ENCODE peak calls at places on chromosomes 4 and X, in nine cellular contexts. One of them, this sample, is unnamed.

GRCh38 chrX:57156397-57157049 is 19.3 kb upstream of the SPIN2A start:
- DNase-seq in naive thymus-derived CD4-positive, alpha-beta T cell: no peak
- DNase-seq in activated CD4-positive, alpha-beta T cell treated with anti-CD3 and anti-CD28 coated beads for 24 hours: no peak
- DNase-seq in NCI-H69: no peak
- DNase-seq in AG09319: no peak
- DNase-seq in heart left ventricle: peak
- DNase-seq in iPS-NIHi11: peak
- DNase-seq in AG10803: peak
- DNase-seq in nephron progenitor cell: peak
- DNase-seq in this sample: no peak

GRCh38 chr4:101322743-101323142 is 24.6 kb downstream of the PPP3CA start:
- DNase-seq in naive thymus-derived CD4-positive, alpha-beta T cell: no peak
- DNase-seq in activated CD4-positive, alpha-beta T cell treated with anti-CD3 and anti-CD28 coated beads for 24 hours: no peak
- DNase-seq in NCI-H69: no peak
- DNase-seq in AG09319: no peak
- DNase-seq in heart left ventricle: no peak
- DNase-seq in iPS-NIHi11: no peak
- DNase-seq in AG10803: no peak
- DNase-seq in nephron progenitor cell: no peak
- DNase-seq in this sample: no peak

GRCh38 chr4:23782778-23783455 is 106.9 kb downstream of the PPARGC1A start:
- DNase-seq in naive thymus-derived CD4-positive, alpha-beta T cell: no peak
- DNase-seq in activated CD4-positive, alpha-beta T cell treated with anti-CD3 and anti-CD28 coated beads for 24 hours: no peak
- DNase-seq in NCI-H69: no peak
- DNase-seq in AG09319: no peak
- DNase-seq in heart left ventricle: no peak
- DNase-seq in iPS-NIHi11: peak
- DNase-seq in AG10803: peak
- DNase-seq in nephron progenitor cell: no peak
- DNase-seq in this sample: no peak

GRCh38 chrX:144732588-144732987 is 514.7 kb upstream of the SPANXN1 start:
- DNase-seq in naive thymus-derived CD4-positive, alpha-beta T cell: no peak
- DNase-seq in activated CD4-positive, alpha-beta T cell treated with anti-CD3 and anti-CD28 coated beads for 24 hours: no peak
- DNase-seq in NCI-H69: no peak
- DNase-seq in AG09319: no peak
- DNase-seq in heart left ventricle: no peak
- DNase-seq in iPS-NIHi11: no peak
- DNase-seq in AG10803: peak
- DNase-seq in nephron progenitor cell: no peak
- DNase-seq in this sample: no peak

GRCh38 chr4:186097386-186097785 is 7.1 kb upstream of the FAM149A start:
- DNase-seq in naive thymus-derived CD4-positive, alpha-beta T cell: no peak
- DNase-seq in activated CD4-positive, alpha-beta T cell treated with anti-CD3 and anti-CD28 coated beads for 24 hours: no peak
- DNase-seq in NCI-H69: no peak
- DNase-seq in AG09319: no peak
- DNase-seq in heart left ventricle: no peak
- DNase-seq in iPS-NIHi11: no peak
- DNase-seq in AG10803: no peak
- DNase-seq in nephron progenitor cell: no peak
- DNase-seq in this sample: no peak

GRCh38 chr4:110615366-110616161 is 7.3 kb downstream of the PITX2 start:
- DNase-seq in naive thymus-derived CD4-positive, alpha-beta T cell: no peak
- DNase-seq in activated CD4-positive, alpha-beta T cell treated with anti-CD3 and anti-CD28 coated beads for 24 hours: no peak
- DNase-seq in NCI-H69: no peak
- DNase-seq in AG09319: no peak
- DNase-seq in heart left ventricle: no peak
- DNase-seq in iPS-NIHi11: peak
- DNase-seq in AG10803: no peak
- DNase-seq in nephron progenitor cell: peak
- DNase-seq in this sample: no peak

GRCh38 chrX:72128881-72129280 is 2.8 kb downstream of the RTL5 start:
- DNase-seq in naive thymus-derived CD4-positive, alpha-beta T cell: no peak
- DNase-seq in activated CD4-positive, alpha-beta T cell treated with anti-CD3 and anti-CD28 coated beads for 24 hours: no peak
- DNase-seq in NCI-H69: peak
- DNase-seq in AG09319: no peak
- DNase-seq in heart left ventricle: no peak
- DNase-seq in iPS-NIHi11: peak
- DNase-seq in AG10803: no peak
- DNase-seq in nephron progenitor cell: no peak
- DNase-seq in this sample: no peak

GRCh38 chr4:2066011-2066551 is 7.0 kb downstream of the NAT8L start:
- DNase-seq in naive thymus-derived CD4-positive, alpha-beta T cell: no peak
- DNase-seq in activated CD4-positive, alpha-beta T cell treated with anti-CD3 and anti-CD28 coated beads for 24 hours: no peak
- DNase-seq in NCI-H69: no peak
- DNase-seq in AG09319: no peak
- DNase-seq in heart left ventricle: peak
- DNase-seq in iPS-NIHi11: no peak
- DNase-seq in AG10803: no peak
- DNase-seq in nephron progenitor cell: no peak
- DNase-seq in this sample: no peak

GRCh38 chr4:156598138-156598681 is 373.4 kb downstream of the PDGFC start:
- DNase-seq in naive thymus-derived CD4-positive, alpha-beta T cell: no peak
- DNase-seq in activated CD4-positive, alpha-beta T cell treated with anti-CD3 and anti-CD28 coated beads for 24 hours: no peak
- DNase-seq in NCI-H69: peak
- DNase-seq in AG09319: no peak
- DNase-seq in heart left ventricle: no peak
- DNase-seq in iPS-NIHi11: peak
- DNase-seq in AG10803: no peak
- DNase-seq in nephron progenitor cell: no peak
- DNase-seq in this sample: no peak

GRCh38 chrX:115894087-115894486 is 276.5 kb upstream of the AGTR2 start:
- DNase-seq in naive thymus-derived CD4-positive, alpha-beta T cell: no peak
- DNase-seq in activated CD4-positive, alpha-beta T cell treated with anti-CD3 and anti-CD28 coated beads for 24 hours: no peak
- DNase-seq in NCI-H69: peak
- DNase-seq in AG09319: no peak
- DNase-seq in heart left ventricle: no peak
- DNase-seq in iPS-NIHi11: no peak
- DNase-seq in AG10803: no peak
- DNase-seq in nephron progenitor cell: no peak
- DNase-seq in this sample: no peak

GRCh38 chr4:128341634-128342033 is 54.0 kb upstream of the PGRMC2 start:
- DNase-seq in naive thymus-derived CD4-positive, alpha-beta T cell: no peak
- DNase-seq in activated CD4-positive, alpha-beta T cell treated with anti-CD3 and anti-CD28 coated beads for 24 hours: no peak
- DNase-seq in NCI-H69: no peak
- DNase-seq in AG09319: no peak
- DNase-seq in heart left ventricle: no peak
- DNase-seq in iPS-NIHi11: no peak
- DNase-seq in AG10803: no peak
- DNase-seq in nephron progenitor cell: no peak
- DNase-seq in this sample: no peak

GRCh38 chr4:161364681-161365080 is 799.1 kb downstream of the FSTL5 start:
- DNase-seq in naive thymus-derived CD4-positive, alpha-beta T cell: no peak
- DNase-seq in activated CD4-positive, alpha-beta T cell treated with anti-CD3 and anti-CD28 coated beads for 24 hours: no peak
- DNase-seq in NCI-H69: no peak
- DNase-seq in AG09319: no peak
- DNase-seq in heart left ventricle: no peak
- DNase-seq in iPS-NIHi11: no peak
- DNase-seq in AG10803: no peak
- DNase-seq in nephron progenitor cell: no peak
- DNase-seq in this sample: no peak

GRCh38 chr4:86106475-86106874 is 253.4 kb downstream of the MAPK10 start:
- DNase-seq in naive thymus-derived CD4-positive, alpha-beta T cell: no peak
- DNase-seq in activated CD4-positive, alpha-beta T cell treated with anti-CD3 and anti-CD28 coated beads for 24 hours: no peak
- DNase-seq in NCI-H69: no peak
- DNase-seq in AG09319: no peak
- DNase-seq in heart left ventricle: no peak
- DNase-seq in iPS-NIHi11: no peak
- DNase-seq in AG10803: no peak
- DNase-seq in nephron progenitor cell: no peak
- DNase-seq in this sample: no peak

GRCh38 chrX:44784241-44784640 is 59.6 kb upstream of the DUSP21 start:
- DNase-seq in naive thymus-derived CD4-positive, alpha-beta T cell: no peak
- DNase-seq in activated CD4-positive, alpha-beta T cell treated with anti-CD3 and anti-CD28 coated beads for 24 hours: no peak
- DNase-seq in NCI-H69: peak
- DNase-seq in AG09319: no peak
- DNase-seq in heart left ventricle: no peak
- DNase-seq in iPS-NIHi11: no peak
- DNase-seq in AG10803: peak
- DNase-seq in nephron progenitor cell: no peak
- DNase-seq in this sample: no peak

GRCh38 chrX:42678133-42678532 is 99.8 kb downstream of the PPP1R2C start:
- DNase-seq in naive thymus-derived CD4-positive, alpha-beta T cell: no peak
- DNase-seq in activated CD4-positive, alpha-beta T cell treated with anti-CD3 and anti-CD28 coated beads for 24 hours: no peak
- DNase-seq in NCI-H69: no peak
- DNase-seq in AG09319: no peak
- DNase-seq in heart left ventricle: no peak
- DNase-seq in iPS-NIHi11: no peak
- DNase-seq in AG10803: peak
- DNase-seq in nephron progenitor cell: no peak
- DNase-seq in this sample: no peak

GRCh38 chr4:179766938-179767337 is 2324.7 kb upstream of the AGA start:
- DNase-seq in naive thymus-derived CD4-positive, alpha-beta T cell: no peak
- DNase-seq in activated CD4-positive, alpha-beta T cell treated with anti-CD3 and anti-CD28 coated beads for 24 hours: no peak
- DNase-seq in NCI-H69: no peak
- DNase-seq in AG09319: no peak
- DNase-seq in heart left ventricle: no peak
- DNase-seq in iPS-NIHi11: no peak
- DNase-seq in AG10803: no peak
- DNase-seq in nephron progenitor cell: no peak
- DNase-seq in this sample: no peak

GRCh38 chr4:112127048-112127637 is 18.1 kb upstream of the FAM241A start:
- DNase-seq in naive thymus-derived CD4-positive, alpha-beta T cell: no peak
- DNase-seq in activated CD4-positive, alpha-beta T cell treated with anti-CD3 and anti-CD28 coated beads for 24 hours: no peak
- DNase-seq in NCI-H69: no peak
- DNase-seq in AG09319: no peak
- DNase-seq in heart left ventricle: no peak
- DNase-seq in iPS-NIHi11: no peak
- DNase-seq in AG10803: no peak
- DNase-seq in nephron progenitor cell: no peak
- DNase-seq in this sample: no peak

GRCh38 chr4:110106946-110107325 is 91.5 kb downstream of the ELOVL6 start:
- DNase-seq in naive thymus-derived CD4-positive, alpha-beta T cell: no peak
- DNase-seq in activated CD4-positive, alpha-beta T cell treated with anti-CD3 and anti-CD28 coated beads for 24 hours: no peak
- DNase-seq in NCI-H69: peak
- DNase-seq in AG09319: no peak
- DNase-seq in heart left ventricle: no peak
- DNase-seq in iPS-NIHi11: no peak
- DNase-seq in AG10803: peak
- DNase-seq in nephron progenitor cell: no peak
- DNase-seq in this sample: no peak

GRCh38 chr4:180060159-180060889 is 2182.9 kb upstream of the TENM3 start:
- DNase-seq in naive thymus-derived CD4-positive, alpha-beta T cell: no peak
- DNase-seq in activated CD4-positive, alpha-beta T cell treated with anti-CD3 and anti-CD28 coated beads for 24 hours: no peak
- DNase-seq in NCI-H69: peak
- DNase-seq in AG09319: no peak
- DNase-seq in heart left ventricle: no peak
- DNase-seq in iPS-NIHi11: peak
- DNase-seq in AG10803: no peak
- DNase-seq in nephron progenitor cell: no peak
- DNase-seq in this sample: no peak

GRCh38 chrX:130114141-130114561 is 3.9 kb upstream of the ELF4 start:
- DNase-seq in naive thymus-derived CD4-positive, alpha-beta T cell: no peak
- DNase-seq in activated CD4-positive, alpha-beta T cell treated with anti-CD3 and anti-CD28 coated beads for 24 hours: no peak
- DNase-seq in NCI-H69: no peak
- DNase-seq in AG09319: no peak
- DNase-seq in heart left ventricle: no peak
- DNase-seq in iPS-NIHi11: no peak
- DNase-seq in AG10803: no peak
- DNase-seq in nephron progenitor cell: no peak
- DNase-seq in this sample: no peak

GRCh38 chrX:106912864-106913263 is 7.3 kb upstream of the CLDN2 start:
- DNase-seq in naive thymus-derived CD4-positive, alpha-beta T cell: no peak
- DNase-seq in activated CD4-positive, alpha-beta T cell treated with anti-CD3 and anti-CD28 coated beads for 24 hours: no peak
- DNase-seq in NCI-H69: no peak
- DNase-seq in AG09319: no peak
- DNase-seq in heart left ventricle: no peak
- DNase-seq in iPS-NIHi11: no peak
- DNase-seq in AG10803: peak
- DNase-seq in nephron progenitor cell: no peak
- DNase-seq in this sample: no peak